ENCODE peak calls at places on chromosomes 3 and 15, in seven cellular contexts. One of them, this sample, is unnamed.

GRCh38 chr15:37031198-37031597 is 69.2 kb downstream of the MEIS2 start:
- DNase-seq in GDM1: no peak
- DNase-seq in NCI-H2081 treated with DMSO at 0.1 percent for 48 hours: no peak
- DNase-seq in GM03348: no peak
- DNase-seq in nephron progenitor cell: no peak
- DNase-seq in SW 1271: no peak
- DNase-seq in AG09309: peak
- DNase-seq in this sample: peak

GRCh38 chr3:87173776-87174175 is 53.3 kb upstream of the CHMP2B start:
- DNase-seq in GDM1: peak
- DNase-seq in NCI-H2081 treated with DMSO at 0.1 percent for 48 hours: no peak
- DNase-seq in GM03348: no peak
- DNase-seq in nephron progenitor cell: no peak
- DNase-seq in SW 1271: no peak
- DNase-seq in AG09309: no peak
- DNase-seq in this sample: no peak

GRCh38 chr3:134892317-134892716 is 97.3 kb downstream of the EPHB1 start:
- DNase-seq in GDM1: no peak
- DNase-seq in NCI-H2081 treated with DMSO at 0.1 percent for 48 hours: no peak
- DNase-seq in GM03348: no peak
- DNase-seq in nephron progenitor cell: no peak
- DNase-seq in SW 1271: no peak
- DNase-seq in AG09309: no peak
- DNase-seq in this sample: no peak

GRCh38 chr3:27678234-27678633 is 43.9 kb downstream of the EOMES start:
- DNase-seq in GDM1: no peak
- DNase-seq in NCI-H2081 treated with DMSO at 0.1 percent for 48 hours: no peak
- DNase-seq in GM03348: no peak
- DNase-seq in nephron progenitor cell: no peak
- DNase-seq in SW 1271: no peak
- DNase-seq in AG09309: no peak
- DNase-seq in this sample: no peak

GRCh38 chr3:100665230-100665629 is 44.1 kb upstream of the TFG start:
- DNase-seq in GDM1: no peak
- DNase-seq in NCI-H2081 treated with DMSO at 0.1 percent for 48 hours: no peak
- DNase-seq in GM03348: no peak
- DNase-seq in nephron progenitor cell: no peak
- DNase-seq in SW 1271: no peak
- DNase-seq in AG09309: no peak
- DNase-seq in this sample: no peak

GRCh38 chr3:119310052-119310451 is 15.9 kb downstream of the ARHGAP31 start:
- DNase-seq in GDM1: no peak
- DNase-seq in NCI-H2081 treated with DMSO at 0.1 percent for 48 hours: no peak
- DNase-seq in GM03348: peak
- DNase-seq in nephron progenitor cell: no peak
- DNase-seq in SW 1271: peak
- DNase-seq in AG09309: peak
- DNase-seq in this sample: peak

GRCh38 chr3:4687167-4687566 is 194.0 kb downstream of the ITPR1 start:
- DNase-seq in GDM1: no peak
- DNase-seq in NCI-H2081 treated with DMSO at 0.1 percent for 48 hours: no peak
- DNase-seq in GM03348: no peak
- DNase-seq in nephron progenitor cell: no peak
- DNase-seq in SW 1271: no peak
- DNase-seq in AG09309: no peak
- DNase-seq in this sample: no peak

GRCh38 chr3:127954642-127955041 is 39.6 kb downstream of the KBTBD12 start:
- DNase-seq in GDM1: no peak
- DNase-seq in NCI-H2081 treated with DMSO at 0.1 percent for 48 hours: no peak
- DNase-seq in GM03348: no peak
- DNase-seq in nephron progenitor cell: no peak
- DNase-seq in SW 1271: no peak
- DNase-seq in AG09309: no peak
- DNase-seq in this sample: no peak

GRCh38 chr15:100786901-100787566 is 92.6 kb upstream of the ALDH1A3 start:
- DNase-seq in GDM1: no peak
- DNase-seq in NCI-H2081 treated with DMSO at 0.1 percent for 48 hours: no peak
- DNase-seq in GM03348: no peak
- DNase-seq in nephron progenitor cell: no peak
- DNase-seq in SW 1271: no peak
- DNase-seq in AG09309: no peak
- DNase-seq in this sample: no peak

GRCh38 chr3:123261666-123262065 is 59.9 kb downstream of the SEC22A start:
- DNase-seq in GDM1: no peak
- DNase-seq in NCI-H2081 treated with DMSO at 0.1 percent for 48 hours: no peak
- DNase-seq in GM03348: no peak
- DNase-seq in nephron progenitor cell: no peak
- DNase-seq in SW 1271: no peak
- DNase-seq in AG09309: no peak
- DNase-seq in this sample: no peak

GRCh38 chr3:74479915-74480314 is 134.5 kb downstream of the CNTN3 start:
- DNase-seq in GDM1: no peak
- DNase-seq in NCI-H2081 treated with DMSO at 0.1 percent for 48 hours: no peak
- DNase-seq in GM03348: no peak
- DNase-seq in nephron progenitor cell: no peak
- DNase-seq in SW 1271: no peak
- DNase-seq in AG09309: no peak
- DNase-seq in this sample: no peak

GRCh38 chr3:127748754-127749327 is 73.5 kb downstream of the MGLL start:
- DNase-seq in GDM1: no peak
- DNase-seq in NCI-H2081 treated with DMSO at 0.1 percent for 48 hours: no peak
- DNase-seq in GM03348: peak
- DNase-seq in nephron progenitor cell: no peak
- DNase-seq in SW 1271: no peak
- DNase-seq in AG09309: no peak
- DNase-seq in this sample: no peak

GRCh38 chr3:108599677-108600409 is 10.3 kb downstream of the DZIP3 start:
- DNase-seq in GDM1: no peak
- DNase-seq in NCI-H2081 treated with DMSO at 0.1 percent for 48 hours: no peak
- DNase-seq in GM03348: no peak
- DNase-seq in nephron progenitor cell: no peak
- DNase-seq in SW 1271: no peak
- DNase-seq in AG09309: no peak
- DNase-seq in this sample: no peak

GRCh38 chr15:39783244-39783820 is 691 bp upstream of the FSIP1 start:
- DNase-seq in GDM1: no peak
- DNase-seq in NCI-H2081 treated with DMSO at 0.1 percent for 48 hours: no peak
- DNase-seq in GM03348: no peak
- DNase-seq in nephron progenitor cell: no peak
- DNase-seq in SW 1271: no peak
- DNase-seq in AG09309: no peak
- DNase-seq in this sample: no peak

GRCh38 chr15:33384307-33384706 is 73.5 kb downstream of the RYR3 start:
- DNase-seq in GDM1: no peak
- DNase-seq in NCI-H2081 treated with DMSO at 0.1 percent for 48 hours: no peak
- DNase-seq in GM03348: no peak
- DNase-seq in nephron progenitor cell: no peak
- DNase-seq in SW 1271: no peak
- DNase-seq in AG09309: no peak
- DNase-seq in this sample: no peak

GRCh38 chr3:160225181-160226025 is at the start of gene C3orf80:
- DNase-seq in GDM1: peak
- DNase-seq in NCI-H2081 treated with DMSO at 0.1 percent for 48 hours: no peak
- DNase-seq in GM03348: peak
- DNase-seq in nephron progenitor cell: peak
- DNase-seq in SW 1271: peak
- DNase-seq in AG09309: no peak
- DNase-seq in this sample: peak

GRCh38 chr15:49223536-49224274 is 53.7 kb downstream of the GALK2 start:
- DNase-seq in GDM1: no peak
- DNase-seq in NCI-H2081 treated with DMSO at 0.1 percent for 48 hours: no peak
- DNase-seq in GM03348: no peak
- DNase-seq in nephron progenitor cell: no peak
- DNase-seq in SW 1271: no peak
- DNase-seq in AG09309: no peak
- DNase-seq in this sample: no peak

GRCh38 chr3:79604681-79605080 is 163.1 kb downstream of the ROBO1 start:
- DNase-seq in GDM1: no peak
- DNase-seq in NCI-H2081 treated with DMSO at 0.1 percent for 48 hours: no peak
- DNase-seq in GM03348: no peak
- DNase-seq in nephron progenitor cell: no peak
- DNase-seq in SW 1271: no peak
- DNase-seq in AG09309: no peak
- DNase-seq in this sample: no peak

GRCh38 chr15:29089731-29090616 is 179.6 kb downstream of the NSMCE3 start:
- DNase-seq in GDM1: peak
- DNase-seq in NCI-H2081 treated with DMSO at 0.1 percent for 48 hours: no peak
- DNase-seq in GM03348: no peak
- DNase-seq in nephron progenitor cell: no peak
- DNase-seq in SW 1271: no peak
- DNase-seq in AG09309: no peak
- DNase-seq in this sample: peak

GRCh38 chr3:10357592-10358308 is 36.8 kb upstream of the SEC13 start:
- DNase-seq in GDM1: peak
- DNase-seq in NCI-H2081 treated with DMSO at 0.1 percent for 48 hours: no peak
- DNase-seq in GM03348: peak
- DNase-seq in nephron progenitor cell: peak
- DNase-seq in SW 1271: no peak
- DNase-seq in AG09309: peak
- DNase-seq in this sample: peak

GRCh38 chr3:10234526-10235230 is 13.6 kb upstream of the TATDN2 start:
- DNase-seq in GDM1: no peak
- DNase-seq in NCI-H2081 treated with DMSO at 0.1 percent for 48 hours: no peak
- DNase-seq in GM03348: no peak
- DNase-seq in nephron progenitor cell: no peak
- DNase-seq in SW 1271: no peak
- DNase-seq in AG09309: no peak
- DNase-seq in this sample: no peak

This sample was measured in foreskin fibroblast.